ENCODE peak calls at places on chromosome 14, in nine cellular contexts. O is suprapubic skin, F is adrenal gland, G is IMR-90, L is lower leg skin, A is body of pancreas, V is heart left ventricle, R is A549, U is upper lobe of left lung. Z is an unnamed sample.

GRCh38 chr14:106691601-106692291 is 1165.4 kb downstream of the TMEM121 start:
- DNase-seq in F (no peak), L (no peak), U (peak; percentile 39), R (peak; percentile 50), A (peak; percentile 11), V (peak; percentile 30), O (peak; percentile 61), G (no peak), Z (no peak)

GRCh38 chr14:20811994-20812393 is 9.3 kb upstream of the RNASE1 start:
- DNase-seq in L (no peak), F (no peak), G (no peak), A (peak; percentile 43), R (no peak), V (no peak), O (no peak), U (no peak), Z (no peak)

GRCh38 chr14:60565211-60565610 is 56.3 kb downstream of the SIX6 start:
- DNase-seq in U (no peak), R (no peak), A (no peak), G (peak; percentile 62), L (no peak), F (no peak), O (no peak), V (no peak), Z (peak; percentile 38)

GRCh38 chr14:22814945-22815713 is at the start of gene SLC7A7:
- DNase-seq in L (no peak), G (no peak), O (no peak), U (no peak), R (peak; percentile 62), V (no peak), A (no peak), F (no peak), Z (no peak)

GRCh38 chr14:24037658-24038037 is 14.2 kb upstream of the CARMIL3 start:
- DNase-seq in R (no peak), U (peak; percentile 72), F (no peak), O (no peak), A (peak; percentile 84), G (no peak), V (no peak), L (no peak), Z (no peak)

GRCh38 chr14:65478017-65478416 is 65.5 kb downstream of the FUT8 start:
- DNase-seq in V (no peak), A (no peak), F (no peak), R (no peak), O (no peak), L (no peak), U (no peak), G (no peak), Z (no peak)

GRCh38 chr14:96501746-96502620 is at the start of gene PAPOLA:
- DNase-seq in L (peak; percentile 93), U (peak; percentile 100), R (peak; percentile 97), A (peak; percentile 96), G (peak; percentile 95), F (peak; percentile 95), V (peak; percentile 97), O (peak; percentile 97), Z (peak; percentile 94)

GRCh38 chr14:101313268-101313667 is 248.0 kb upstream of the DIO3 start:
- DNase-seq in A (no peak), U (no peak), F (no peak), O (no peak), L (no peak), R (no peak), G (no peak), V (no peak), Z (no peak)

GRCh38 chr14:100225169-100225568 is 13.8 kb upstream of the YY1 start:
- DNase-seq in V (no peak), O (no peak), A (no peak), R (no peak), G (no peak), U (no peak), L (no peak), F (no peak), Z (no peak)

GRCh38 chr14:100221419-100222218 is 17.3 kb upstream of the YY1 start:
- DNase-seq in O (no peak), A (peak; percentile 75), G (peak; percentile 62), R (no peak), F (peak; percentile 75), V (peak; percentile 49), L (peak; percentile 41), U (no peak), Z (peak; percentile 67)

GRCh38 chr14:100222219-100223093 is 16.5 kb upstream of the YY1 start:
- DNase-seq in G (no peak), U (no peak), A (peak; percentile 18), R (no peak), L (no peak), F (no peak), O (no peak), V (no peak), Z (no peak)

GRCh38 chr14:100224229-100224628 is 14.7 kb upstream of the YY1 start:
- DNase-seq in V (no peak), U (no peak), A (no peak), O (no peak), F (no peak), R (no peak), L (no peak), G (no peak), Z (no peak)

DNA sequence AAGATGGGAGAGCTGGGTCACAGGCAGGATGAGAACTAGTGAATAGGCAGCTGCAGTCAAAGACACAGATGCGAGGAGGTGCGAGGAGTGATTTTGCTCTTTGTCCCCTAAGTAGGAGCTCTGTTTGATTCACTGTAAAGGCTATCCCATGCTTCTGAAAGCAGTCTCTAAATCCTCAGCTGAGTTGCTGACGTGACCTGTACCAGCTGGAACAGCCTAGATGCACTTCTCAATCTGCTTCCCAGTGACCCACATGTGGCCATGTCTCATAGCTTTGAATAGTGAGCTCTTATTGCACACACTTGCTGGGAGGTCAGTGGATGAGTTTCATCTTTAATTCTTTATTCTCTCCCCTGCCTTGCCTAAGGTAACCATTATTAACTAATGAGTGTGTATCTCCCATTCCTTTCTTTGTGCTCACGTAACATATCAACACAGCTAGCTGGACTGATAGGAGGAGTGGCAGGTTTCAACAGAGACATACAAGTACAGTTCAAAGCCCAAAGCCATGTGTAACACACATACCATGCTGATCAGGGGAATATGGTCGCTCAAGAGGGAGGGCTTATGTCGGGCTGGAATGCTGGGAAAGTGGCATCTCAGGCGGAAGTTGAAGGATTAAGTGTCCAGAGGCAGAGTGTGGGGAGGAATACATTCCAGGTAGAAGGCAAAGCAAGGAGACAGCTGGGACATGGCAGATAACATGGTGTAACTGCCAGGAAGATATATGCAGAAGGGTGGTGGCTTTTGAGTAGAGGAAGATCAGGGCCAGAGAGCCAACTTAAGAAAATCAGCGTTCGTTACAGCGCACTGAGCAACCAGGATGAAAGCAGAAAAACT is 15.4 kb upstream of the YY1 start:
- DNase-seq in U (no peak), G (peak; percentile 41), O (no peak), L (no peak), V (no peak), A (no peak), F (no peak), R (no peak), Z (no peak)
- TF ChIP-seq POLR2A in U (no peak), G (no peak), O (no peak), L (no peak), V (no peak), A (no peak), F (no peak), R (no peak), Z (no peak)

GRCh38 chr14:68789798-68790655 is 2.8 kb downstream of the ZFP36L1 start:
- DNase-seq in F (peak; percentile 55), A (peak; percentile 48), O (no peak), V (peak; percentile 38), L (no peak), R (peak; percentile 45), U (peak; percentile 86), G (no peak), Z (peak; percentile 29)

GRCh38 chr14:68792022-68792829 is 641 bp downstream of the ZFP36L1 start:
- DNase-seq in L (no peak), G (no peak), V (peak; percentile 54), U (peak; percentile 64), R (peak; percentile 38), F (peak; percentile 49), A (peak; percentile 38), O (no peak), Z (no peak)

GRCh38 chr14:68790656-68791077 is 2.2 kb downstream of the ZFP36L1 start:
- DNase-seq in O (no peak), G (no peak), A (no peak), U (peak; percentile 86), V (peak; percentile 21), F (peak; percentile 31), R (no peak), L (no peak), Z (peak; percentile 26)

GRCh38 chr14:68792830-68793733 is at the start of gene ZFP36L1:
- DNase-seq in U (peak; percentile 95), A (peak; percentile 95), G (peak; percentile 95), O (peak; percentile 98), R (peak; percentile 97), L (peak; percentile 95), F (peak; percentile 97), V (peak; percentile 97), Z (peak; percentile 92)

GRCh38 chr14:68791078-68791983 is 1.5 kb downstream of the ZFP36L1 start:
- DNase-seq in A (peak; percentile 42), R (peak; percentile 38), V (peak; percentile 39), U (no peak), F (peak; percentile 29), G (no peak), L (peak; percentile 59), O (no peak), Z (no peak)
- TF ChIP-seq POLR2A in A (peak; percentile 45), R (no peak), V (no peak), U (no peak), F (no peak), G (no peak), L (no peak), O (no peak), Z (no peak)

GRCh38 chr14:76812093-76812421 is 625 bp downstream of the ANGEL1 start:
- DNase-seq in O (no peak), G (no peak), V (no peak), F (no peak), R (no peak), A (no peak), U (no peak), L (no peak), Z (no peak)

GRCh38 chr14:76810525-76810924 is 2.2 kb downstream of the ANGEL1 start:
- DNase-seq in O (no peak), V (no peak), A (no peak), L (no peak), U (no peak), R (no peak), G (no peak), F (no peak), Z (no peak)

GRCh38 chr14:76811561-76811960 is 1.1 kb downstream of the ANGEL1 start:
- DNase-seq in O (no peak), A (no peak), F (no peak), V (no peak), U (no peak), L (no peak), R (no peak), G (peak; percentile 52), Z (no peak)

GRCh38 chr14:76812422-76813383 is at the start of gene ANGEL1:
- DNase-seq in F (peak; percentile 98), V (peak; percentile 97), U (peak; percentile 100), O (peak; percentile 97), L (peak; percentile 93), A (peak; percentile 99), R (peak; percentile 96), G (peak; percentile 88), Z (peak; percentile 98)

DNA sequence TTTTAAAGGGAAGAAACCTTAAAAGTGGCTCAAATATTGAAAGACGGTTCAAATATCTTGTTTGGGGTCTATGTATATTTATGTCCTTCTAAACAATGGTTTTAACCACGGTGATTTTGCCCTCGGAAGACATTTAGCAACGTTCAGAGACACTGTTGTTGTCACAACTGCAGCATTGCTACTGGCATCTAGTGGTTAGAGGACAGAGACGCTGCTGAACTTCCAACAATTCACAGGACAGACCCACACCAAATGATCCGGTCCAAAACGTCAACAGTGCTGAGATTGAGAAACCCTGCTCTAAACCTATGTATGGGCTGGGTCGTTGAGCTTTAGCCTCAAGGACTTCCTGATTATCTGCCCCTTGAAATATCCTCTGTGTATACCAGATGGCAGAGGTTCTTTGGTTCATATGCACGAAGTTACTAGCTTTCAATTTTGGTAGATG is 1.7 kb downstream of the ANGEL1 start:
- DNase-seq in L (no peak), O (no peak), A (peak; percentile 47), R (peak; percentile 37), G (peak; percentile 34), U (no peak), F (peak; percentile 51), V (no peak), Z (no peak)
- TF ChIP-seq POLR2A in L (no peak), O (no peak), A (peak; percentile 20), R (no peak), G (no peak), U (no peak), F (no peak), V (no peak), Z (no peak)

DNA sequence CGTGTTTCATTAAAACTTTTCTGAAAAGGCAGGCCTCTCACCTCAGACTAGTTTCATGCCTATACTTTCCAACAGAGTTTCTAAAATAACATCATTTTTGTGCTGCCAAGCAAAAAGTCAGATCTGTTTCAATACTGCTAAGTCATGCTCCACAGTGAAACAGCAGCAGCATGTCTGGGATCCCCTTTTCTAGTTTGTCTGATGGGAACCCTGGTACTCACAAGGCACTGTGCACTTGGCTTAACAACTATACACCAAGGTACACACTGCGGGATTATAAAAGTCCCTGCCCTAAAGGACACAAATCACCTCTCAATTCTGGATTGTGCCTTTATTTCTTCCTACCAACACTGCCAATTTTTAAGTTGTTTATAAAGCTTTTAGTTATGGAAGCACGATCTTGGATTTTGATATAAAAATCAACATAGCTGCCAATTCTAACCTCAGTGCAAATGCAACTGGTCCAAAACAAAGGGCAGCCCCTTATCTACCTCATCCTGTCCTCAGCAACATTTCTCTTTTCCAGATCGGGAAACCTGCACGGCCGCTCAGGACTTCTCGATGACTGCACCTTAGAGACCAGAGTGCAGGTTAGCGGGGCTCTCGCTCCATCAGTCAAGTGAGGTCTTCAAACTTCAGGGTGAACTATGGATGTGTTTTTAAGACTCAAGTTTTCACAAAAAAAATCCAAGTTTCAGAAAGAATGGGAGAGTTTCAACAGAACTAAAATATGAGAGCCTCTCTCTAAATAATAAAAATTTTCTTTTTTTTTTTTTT is 1.7 kb upstream of the EIF5 start:
- DNase-seq in G (no peak), O (peak; percentile 63), U (no peak), F (no peak), R (peak; percentile 29), A (no peak), V (no peak), L (no peak), Z (peak; percentile 64)
- TF ChIP-seq POLR2A in G (no peak), O (no peak), U (no peak), F (no peak), R (no peak), A (no peak), V (no peak), L (no peak), Z (peak; percentile 46)